ENCODE peak calls at places on chromosomes 12 and 14, in ten cellular contexts. G is ELF-1; L is ecto neural progenitor cell; S is activated naive CD4-positive, alpha-beta T cell treated with anti-CD3 and anti-CD28 coated beads for 36 hours; P is germinal center; N is GM04504; E is NCI-H2081; F is DMS153; T is nephron progenitor cell; H is stimulated activated CD4-positive, alpha-beta T cell treated with anti-CD3 and anti-CD28 coated beads, Interleukin-1b, Interleukin-23, amount 100 ng/mL, for 1 hour. Q is an unnamed sample.

GRCh38 chr12:105281694-105282049 is 45.7 kb upstream of the APPL2 start:
- DNase-seq in S (no peak), G (no peak), N (no peak), E (no peak), H (no peak), F (no peak), T (no peak), P (no peak), L (no peak), Q (no peak)

GRCh38 chr14:98685725-98686124 is 586.3 kb downstream of the BCL11B start:
- DNase-seq in L (no peak), G (no peak), E (no peak), N (no peak), P (no peak), H (no peak), S (no peak), F (no peak), T (no peak), Q (no peak)

GRCh38 chr14:83164016-83164415 is 1630.4 kb upstream of the SEL1L start:
- DNase-seq in T (no peak), G (no peak), P (no peak), F (no peak), E (no peak), H (no peak), L (no peak), N (peak; percentile 50), S (no peak), Q (peak; percentile 79)

GRCh38 chr12:57836442-57837375 is 9.8 kb downstream of the CTDSP2 start:
- DNase-seq in E (peak; percentile 46), F (peak; percentile 59), H (no peak), G (peak; percentile 50), P (peak; percentile 60), N (peak; percentile 68), L (no peak), S (peak; percentile 81), T (peak; percentile 43), Q (no peak)

GRCh38 chr14:50544911-50545310 is 12.5 kb upstream of the MAP4K5 start:
- DNase-seq in F (no peak), P (no peak), L (no peak), N (no peak), S (no peak), T (no peak), G (no peak), E (no peak), H (no peak), Q (no peak)

GRCh38 chr12:5452569-5452968 is 20.7 kb downstream of the NTF3 start:
- DNase-seq in E (no peak), S (no peak), H (no peak), N (no peak), T (no peak), F (no peak), L (no peak), G (no peak), P (no peak), Q (no peak)

GRCh38 chr12:122820838-122821271 is 14.4 kb upstream of the HIP1R start:
- DNase-seq in H (no peak), N (no peak), T (no peak), S (no peak), P (peak; percentile 76), F (no peak), L (no peak), G (no peak), E (no peak), Q (no peak)

GRCh38 chr12:4775936-4776335 is 55.7 kb downstream of the GALNT8 start:
- DNase-seq in S (no peak), F (no peak), L (no peak), P (no peak), T (no peak), H (no peak), E (no peak), N (no peak), G (no peak), Q (no peak)

GRCh38 chr14:23646648-23647549 is 10.7 kb downstream of the DHRS2 start:
- DNase-seq in L (no peak), H (no peak), F (no peak), T (no peak), N (no peak), E (no peak), P (no peak), G (no peak), S (no peak), Q (no peak)

GRCh38 chr14:99930420-99931274 is 134.6 kb upstream of the EVL start:
- DNase-seq in E (no peak), F (no peak), S (peak; percentile 86), T (no peak), G (no peak), H (no peak), L (no peak), P (no peak), N (no peak), Q (no peak)

GRCh38 chr14:61562321-61563161 is 132.8 kb upstream of the HIF1A start:
- DNase-seq in F (no peak), N (peak; percentile 99), H (no peak), S (peak; percentile 77), L (no peak), P (no peak), E (no peak), T (no peak), G (no peak), Q (peak; percentile 96)

GRCh38 chr12:49017764-49018281 is 753 bp downstream of the PRKAG1 start:
- DNase-seq in G (no peak), N (no peak), F (no peak), S (peak; percentile 39), L (no peak), H (no peak), P (no peak), E (no peak), T (no peak), Q (no peak)

GRCh38 chr12:127811988-127812387 is 455.0 kb upstream of the TMEM132C start:
- DNase-seq in P (no peak), H (no peak), S (no peak), L (peak; percentile 59), G (peak; percentile 32), E (no peak), F (no peak), T (peak; percentile 58), N (peak; percentile 74), Q (peak; percentile 89)

GRCh38 chr12:116813271-116814041 is 67.8 kb downstream of the HRK start:
- DNase-seq in T (no peak), P (no peak), G (no peak), N (no peak), L (no peak), H (no peak), E (no peak), F (no peak), S (no peak), Q (no peak)